ENCODE peak calls at places on chromosomes 6 and 20, in eight cellular contexts. One of them, this sample, is unnamed.

GRCh38 chr6:71326611-71327010 is 38.0 kb downstream of the OGFRL1 start:
- DNase-seq in NCI-H446: no peak
- DNase-seq in glomerular endothelial cell: no peak
- DNase-seq in KBM-7: no peak
- DNase-seq in DMS153: no peak
- DNase-seq in HFFc6: no peak
- DNase-seq in uterus: no peak
- DNase-seq in body of pancreas: no peak
- DNase-seq in this sample: peak

GRCh38 chr6:170269151-170269872 is 21.6 kb downstream of the DLL1 start:
- DNase-seq in NCI-H446: no peak
- DNase-seq in glomerular endothelial cell: no peak
- DNase-seq in KBM-7: no peak
- DNase-seq in DMS153: peak
- DNase-seq in HFFc6: no peak
- DNase-seq in uterus: no peak
- DNase-seq in body of pancreas: peak
- DNase-seq in this sample: no peak

GRCh38 chr20:16477632-16478031 is 95.6 kb downstream of the KIF16B start:
- DNase-seq in NCI-H446: no peak
- DNase-seq in glomerular endothelial cell: no peak
- DNase-seq in KBM-7: no peak
- DNase-seq in DMS153: no peak
- DNase-seq in HFFc6: no peak
- DNase-seq in uterus: no peak
- DNase-seq in body of pancreas: no peak
- DNase-seq in this sample: no peak

GRCh38 chr6:148983986-148984385 is 237.2 kb downstream of the UST start:
- DNase-seq in NCI-H446: no peak
- DNase-seq in glomerular endothelial cell: no peak
- DNase-seq in KBM-7: no peak
- DNase-seq in DMS153: no peak
- DNase-seq in HFFc6: no peak
- DNase-seq in uterus: no peak
- DNase-seq in body of pancreas: no peak
- DNase-seq in this sample: no peak

GRCh38 chr20:36344517-36345132 is 38.5 kb downstream of the DLGAP4 start:
- DNase-seq in NCI-H446: no peak
- DNase-seq in glomerular endothelial cell: peak
- DNase-seq in KBM-7: peak
- DNase-seq in DMS153: no peak
- DNase-seq in HFFc6: peak
- DNase-seq in uterus: peak
- DNase-seq in body of pancreas: peak
- DNase-seq in this sample: no peak

GRCh38 chr6:103367212-103367611 is 1492.5 kb downstream of the HACE1 start:
- DNase-seq in NCI-H446: no peak
- DNase-seq in glomerular endothelial cell: no peak
- DNase-seq in KBM-7: no peak
- DNase-seq in DMS153: no peak
- DNase-seq in HFFc6: no peak
- DNase-seq in uterus: no peak
- DNase-seq in body of pancreas: no peak
- DNase-seq in this sample: no peak

GRCh38 chr20:1430004-1430451 is 36.6 kb downstream of the NSFL1C start:
- DNase-seq in NCI-H446: no peak
- DNase-seq in glomerular endothelial cell: no peak
- DNase-seq in KBM-7: no peak
- DNase-seq in DMS153: no peak
- DNase-seq in HFFc6: peak
- DNase-seq in uterus: no peak
- DNase-seq in body of pancreas: no peak
- DNase-seq in this sample: no peak

GRCh38 chr6:158567152-158567551 is 7.3 kb downstream of the TMEM181 start:
- DNase-seq in NCI-H446: no peak
- DNase-seq in glomerular endothelial cell: no peak
- DNase-seq in KBM-7: no peak
- DNase-seq in DMS153: no peak
- DNase-seq in HFFc6: no peak
- DNase-seq in uterus: no peak
- DNase-seq in body of pancreas: no peak
- DNase-seq in this sample: no peak

GRCh38 chr6:148166339-148166949 is 176.2 kb upstream of the SASH1 start:
- DNase-seq in NCI-H446: peak
- DNase-seq in glomerular endothelial cell: peak
- DNase-seq in KBM-7: peak
- DNase-seq in DMS153: peak
- DNase-seq in HFFc6: peak
- DNase-seq in uterus: no peak
- DNase-seq in body of pancreas: no peak
- DNase-seq in this sample: no peak

GRCh38 chr6:16473908-16474791 is 235.8 kb downstream of the GMPR start:
- DNase-seq in NCI-H446: no peak
- DNase-seq in glomerular endothelial cell: no peak
- DNase-seq in KBM-7: no peak
- DNase-seq in DMS153: no peak
- DNase-seq in HFFc6: no peak
- DNase-seq in uterus: no peak
- DNase-seq in body of pancreas: no peak
- DNase-seq in this sample: no peak

GRCh38 chr6:167759912-167760311 is 66.8 kb upstream of the AFDN start:
- DNase-seq in NCI-H446: no peak
- DNase-seq in glomerular endothelial cell: no peak
- DNase-seq in KBM-7: no peak
- DNase-seq in DMS153: no peak
- DNase-seq in HFFc6: no peak
- DNase-seq in uterus: no peak
- DNase-seq in body of pancreas: no peak
- DNase-seq in this sample: no peak

GRCh38 chr6:168851460-168852103 is 402.1 kb downstream of the THBS2 start:
- DNase-seq in NCI-H446: no peak
- DNase-seq in glomerular endothelial cell: no peak
- DNase-seq in KBM-7: no peak
- DNase-seq in DMS153: no peak
- DNase-seq in HFFc6: peak
- DNase-seq in uterus: no peak
- DNase-seq in body of pancreas: no peak
- DNase-seq in this sample: no peak

GRCh38 chr20:57844626-57845596 is 135.1 kb upstream of the PMEPA1 start:
- DNase-seq in NCI-H446: no peak
- DNase-seq in glomerular endothelial cell: no peak
- DNase-seq in KBM-7: no peak
- DNase-seq in DMS153: no peak
- DNase-seq in HFFc6: no peak
- DNase-seq in uterus: no peak
- DNase-seq in body of pancreas: no peak
- DNase-seq in this sample: no peak

GRCh38 chr20:59157064-59157463 is 6.6 kb upstream of the ZNF831 start:
- DNase-seq in NCI-H446: no peak
- DNase-seq in glomerular endothelial cell: no peak
- DNase-seq in KBM-7: no peak
- DNase-seq in DMS153: no peak
- DNase-seq in HFFc6: no peak
- DNase-seq in uterus: no peak
- DNase-seq in body of pancreas: no peak
- DNase-seq in this sample: no peak

GRCh38 chr20:3673551-3674070 is 8.2 kb downstream of the ADAM33 start:
- DNase-seq in NCI-H446: no peak
- DNase-seq in glomerular endothelial cell: no peak
- DNase-seq in KBM-7: no peak
- DNase-seq in DMS153: no peak
- DNase-seq in HFFc6: no peak
- DNase-seq in uterus: no peak
- DNase-seq in body of pancreas: no peak
- DNase-seq in this sample: no peak

GRCh38 chr6:170221753-170222400 is 69.0 kb downstream of the DLL1 start:
- DNase-seq in NCI-H446: no peak
- DNase-seq in glomerular endothelial cell: no peak
- DNase-seq in KBM-7: no peak
- DNase-seq in DMS153: peak
- DNase-seq in HFFc6: no peak
- DNase-seq in uterus: peak
- DNase-seq in body of pancreas: no peak
- DNase-seq in this sample: no peak

GRCh38 chr20:20755227-20755626 is 42.8 kb upstream of the RALGAPA2 start:
- DNase-seq in NCI-H446: no peak
- DNase-seq in glomerular endothelial cell: no peak
- DNase-seq in KBM-7: peak
- DNase-seq in DMS153: no peak
- DNase-seq in HFFc6: no peak
- DNase-seq in uterus: no peak
- DNase-seq in body of pancreas: no peak
- DNase-seq in this sample: no peak